ENCODE peak calls at places on chromosome 9, in eight cellular contexts. A is NCI-H460, B is GM20000, W is AG04449, L is fibroblast of lung, X is germinal center, T is iris pigment epithelial cell, F is T-helper 9 cell. U is an unnamed sample.

GRCh38 chr9:126411948-126412284 is 85.3 kb downstream of the MVB12B start:
- DNase-seq in F (no peak), W (no peak), B (no peak), X (no peak), T (no peak), A (no peak), L (no peak), U (no peak)

GRCh38 chr9:20319641-20320337 is 302.5 kb downstream of the MLLT3 start:
- DNase-seq in A (no peak), X (no peak), L (peak), F (no peak), W (peak), B (no peak), T (peak), U (peak)

GRCh38 chr9:116061546-116062205 is 91.9 kb upstream of the PAPPA start:
- DNase-seq in L (no peak), A (no peak), B (no peak), F (no peak), W (no peak), T (peak), X (no peak), U (no peak)

GRCh38 chr9:110278080-110278707 is 21.9 kb upstream of the TXN start:
- DNase-seq in B (no peak), W (no peak), L (peak), F (no peak), A (no peak), X (no peak), T (no peak), U (no peak)

GRCh38 chr9:95030344-95030743 is 287.2 kb downstream of the FANCC start:
- DNase-seq in X (no peak), B (no peak), L (no peak), T (no peak), F (no peak), W (no peak), A (no peak), U (no peak)

GRCh38 chr9:134770972-134771971 is 109.3 kb upstream of the FCN2 start:
- DNase-seq in L (no peak), A (no peak), T (no peak), F (no peak), X (peak), W (no peak), B (peak), U (no peak)

GRCh38 chr9:99090366-99091130 is 14.4 kb upstream of the TGFBR1 start:
- DNase-seq in F (no peak), T (peak), X (no peak), W (no peak), L (peak), A (no peak), B (no peak), U (no peak)

GRCh38 chr9:91207889-91208651 is 153.6 kb downstream of the AUH start:
- DNase-seq in L (peak), F (no peak), W (no peak), X (peak), A (peak), T (peak), B (peak), U (no peak)

GRCh38 chr9:105901514-105902109 is 207.3 kb downstream of the TMEM38B start:
- DNase-seq in A (peak), X (peak), B (peak), F (no peak), W (no peak), L (peak), T (peak), U (no peak)

GRCh38 chr9:113581865-113582697 is 118.6 kb downstream of the RGS3 start:
- DNase-seq in X (peak), L (no peak), T (peak), B (peak), F (peak), A (no peak), W (no peak), U (no peak)

GRCh38 chr9:132497731-132498130 is 84.7 kb upstream of the BARHL1 start:
- DNase-seq in A (no peak), F (no peak), X (no peak), L (no peak), B (no peak), T (no peak), W (no peak), U (no peak)

GRCh38 chr9:110744753-110745522 is 76.3 kb downstream of the MUSK start:
- DNase-seq in F (no peak), W (peak), X (no peak), L (peak), T (peak), B (no peak), A (peak), U (peak)

GRCh38 chr9:37404590-37404989 is 17.9 kb upstream of the GRHPR start:
- DNase-seq in T (no peak), X (no peak), F (no peak), W (no peak), A (no peak), B (no peak), L (no peak), U (no peak)

GRCh38 chr9:35726876-35727438 is 5.0 kb downstream of the TLN1 start:
- DNase-seq in F (no peak), A (no peak), L (peak), T (peak), X (peak), W (no peak), B (peak), U (no peak)

GRCh38 chr9:75878461-75878860 is 12.0 kb upstream of the PCSK5 start:
- DNase-seq in T (no peak), A (no peak), F (no peak), W (no peak), L (no peak), B (no peak), X (no peak), U (no peak)

GRCh38 chr9:135402739-135403695 is 76.6 kb upstream of the PPP1R26 start:
- DNase-seq in X (no peak), A (no peak), T (no peak), F (no peak), L (no peak), W (no peak), B (no peak), U (no peak)

GRCh38 chr9:4141201-4141750 is 158.6 kb downstream of the GLIS3 start:
- DNase-seq in W (no peak), X (no peak), T (peak), F (no peak), B (no peak), L (peak), A (no peak), U (no peak)

GRCh38 chr9:137423810-137424291 is 658 bp downstream of the NOXA1 start:
- DNase-seq in F (no peak), B (no peak), W (no peak), X (no peak), A (no peak), T (no peak), L (no peak), U (no peak)

GRCh38 chr9:131728961-131729360 is 10.9 kb downstream of the RAPGEF1 start:
- DNase-seq in T (no peak), B (no peak), L (no peak), X (peak), F (peak), W (no peak), A (no peak), U (no peak)

GRCh38 chr9:33265211-33265885 is 499 bp downstream of the CHMP5 start:
- DNase-seq in A (no peak), W (no peak), B (no peak), T (peak), X (no peak), L (peak), F (no peak), U (no peak)

GRCh38 chr9:89661956-89662717 is 57.3 kb downstream of the GADD45G start:
- DNase-seq in F (no peak), T (peak), L (peak), W (peak), A (peak), B (no peak), X (no peak), U (peak)

GRCh38 chr9:92715488-92716231 is 45.7 kb upstream of the IPPK start:
- DNase-seq in A (no peak), W (no peak), L (peak), X (no peak), F (no peak), B (peak), T (no peak), U (no peak)

GRCh38 chr9:38342096-38342495 is 50.4 kb upstream of the ALDH1B1 start:
- DNase-seq in W (no peak), L (no peak), T (no peak), F (no peak), B (no peak), A (no peak), X (no peak), U (no peak)

GRCh38 chr9:134969401-134969800 is 51.7 kb upstream of the FCN1 start:
- DNase-seq in B (no peak), X (no peak), W (no peak), F (no peak), T (no peak), L (no peak), A (no peak), U (no peak)